ENCODE peak calls at places on chromosomes 3 and 15, in seven cellular contexts. M, K, O, T, R, Q and E are unnamed samples.

GRCh38 chr3:166986000-166986399 is 394.1 kb downstream of the ZBBX start:
- DNase-seq in T (no peak), K (no peak), M (no peak), O (no peak), R (no peak), Q (no peak), E (no peak)

GRCh38 chr15:70375006-70375409 is 277.3 kb upstream of the TLE3 start:
- DNase-seq in K (no peak), T (peak; percentile 64), R (no peak), M (no peak), O (no peak), Q (no peak), E (no peak)

GRCh38 chr3:43523454-43524053 is 98.3 kb downstream of the ANO10 start:
- DNase-seq in Q (no peak), K (no peak), T (peak; percentile 8), M (no peak), O (no peak), R (no peak), E (peak; percentile 51)

GRCh38 chr3:106161236-106161635 is 292.4 kb upstream of the CBLB start:
- DNase-seq in T (no peak), R (no peak), O (no peak), M (no peak), K (no peak), Q (no peak), E (no peak)

GRCh38 chr3:125480656-125481374 is 39.2 kb downstream of the SNX4 start:
- DNase-seq in K (no peak), Q (no peak), R (no peak), O (no peak), T (peak; percentile 76), M (no peak), E (no peak)

GRCh38 chr3:170228093-170228766 is 6.0 kb downstream of the PRKCI start:
- DNase-seq in R (no peak), O (no peak), M (no peak), T (peak; percentile 41), K (no peak), Q (no peak), E (no peak)

GRCh38 chr3:26460975-26461374 is 161.6 kb upstream of the LRRC3B start:
- DNase-seq in T (no peak), R (no peak), M (no peak), Q (no peak), K (no peak), O (no peak), E (no peak)

GRCh38 chr3:4855676-4856075 is 123.6 kb upstream of the BHLHE40 start:
- DNase-seq in K (no peak), M (no peak), R (no peak), T (no peak), O (no peak), Q (no peak), E (no peak)

GRCh38 chr3:32448686-32449474 is 53.8 kb downstream of the CMTM6 start:
- DNase-seq in M (no peak), T (no peak), R (no peak), Q (no peak), K (no peak), O (no peak), E (no peak)

GRCh38 chr3:14138878-14139659 is 14.2 kb downstream of the TMEM43 start:
- DNase-seq in M (no peak), T (no peak), Q (no peak), O (no peak), K (no peak), R (no peak), E (no peak)

GRCh38 chr3:13353936-13354542 is 66.1 kb downstream of the NUP210 start:
- DNase-seq in R (no peak), T (no peak), M (no peak), Q (no peak), O (no peak), K (no peak), E (no peak)

GRCh38 chr3:58198804-58199203 is 12.0 kb downstream of the DNASE1L3 start:
- DNase-seq in O (no peak), R (no peak), Q (no peak), M (no peak), T (peak; percentile 55), K (no peak), E (no peak)
- TF ChIP-seq CTCF in O (no peak), R (no peak), Q (no peak), M (no peak), T (no peak), K (no peak), E (no peak)

GRCh38 chr15:101539492-101539891 is 50.0 kb upstream of the PCSK6 start:
- DNase-seq in R (no peak), K (peak; percentile 12), M (no peak), T (no peak), Q (no peak), O (no peak), E (no peak)

GRCh38 chr15:101538996-101539395 is 49.5 kb upstream of the PCSK6 start:
- DNase-seq in Q (no peak), O (no peak), T (no peak), M (no peak), K (peak; percentile 11), R (no peak), E (no peak)

GRCh38 chr15:101541501-101542292 is 52.2 kb upstream of the PCSK6 start:
- DNase-seq in R (no peak), K (no peak), O (no peak), M (no peak), T (no peak), Q (no peak), E (no peak)

GRCh38 chr15:101539930-101540329 is 50.4 kb upstream of the PCSK6 start:
- DNase-seq in T (no peak), K (no peak), Q (no peak), M (no peak), O (no peak), R (no peak), E (no peak)

GRCh38 chr15:101540480-101541239 is 51.2 kb upstream of the PCSK6 start:
- DNase-seq in T (no peak), R (no peak), O (no peak), M (no peak), K (no peak), Q (no peak), E (peak; percentile 11)
- TF ChIP-seq CTCF in T (no peak), R (no peak), O (no peak), M (no peak), K (no peak), Q (no peak), E (no peak)

GRCh38 chr3:196842567-196843434 is 24.9 kb upstream of the SENP5 start:
- DNase-seq in M (no peak), K (no peak), T (peak; percentile 8), O (no peak), R (no peak), Q (no peak), E (peak; percentile 11)

GRCh38 chr3:196835081-196835480 is 32.6 kb upstream of the SENP5 start:
- DNase-seq in R (no peak), K (no peak), M (no peak), O (no peak), T (no peak), Q (no peak), E (no peak)

GRCh38 chr3:196843435-196844110 is 24.1 kb upstream of the SENP5 start:
- DNase-seq in R (no peak), T (no peak), Q (no peak), M (no peak), O (no peak), K (no peak), E (no peak)

DNA sequence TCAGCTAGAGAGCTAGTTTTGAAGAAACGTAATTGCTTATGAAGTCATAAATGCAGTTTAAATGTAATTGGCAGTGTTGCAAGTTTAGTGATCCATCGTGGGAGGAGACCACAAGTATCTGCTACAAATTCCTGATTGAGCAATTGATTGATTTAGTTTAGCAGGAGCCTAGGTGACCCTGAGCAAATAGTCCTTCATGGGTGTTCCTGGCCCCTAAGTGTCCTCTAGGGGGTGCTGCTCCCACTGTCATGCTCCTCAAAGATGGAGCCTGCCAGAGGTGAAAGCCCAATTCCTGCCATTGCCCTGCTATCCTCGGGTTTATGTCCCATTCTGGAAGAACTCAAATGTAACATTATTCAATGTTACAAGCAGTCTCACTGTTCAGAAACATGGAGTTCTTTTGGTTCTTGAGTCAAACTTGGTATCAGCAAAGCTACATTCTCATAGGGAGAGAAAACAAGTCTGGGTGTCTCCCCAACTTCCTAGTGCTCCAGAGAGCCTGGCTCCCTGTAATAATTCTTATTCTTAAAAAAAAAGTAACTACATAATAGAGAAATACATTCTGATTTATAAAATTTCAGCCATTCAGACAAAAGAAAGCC is 29.8 kb upstream of the SENP5 start:
- DNase-seq in Q (peak; percentile 61), K (peak; percentile 79), M (peak; percentile 83), R (peak; percentile 26), O (peak; percentile 66), T (peak; percentile 74), E (peak; percentile 88)
- TF ChIP-seq CTCF in Q (peak; percentile 76), K (peak; percentile 81), M (peak; percentile 74), R (peak; percentile 48), O (peak; percentile 71), T (peak; percentile 88), E (peak; percentile 88)

DNA sequence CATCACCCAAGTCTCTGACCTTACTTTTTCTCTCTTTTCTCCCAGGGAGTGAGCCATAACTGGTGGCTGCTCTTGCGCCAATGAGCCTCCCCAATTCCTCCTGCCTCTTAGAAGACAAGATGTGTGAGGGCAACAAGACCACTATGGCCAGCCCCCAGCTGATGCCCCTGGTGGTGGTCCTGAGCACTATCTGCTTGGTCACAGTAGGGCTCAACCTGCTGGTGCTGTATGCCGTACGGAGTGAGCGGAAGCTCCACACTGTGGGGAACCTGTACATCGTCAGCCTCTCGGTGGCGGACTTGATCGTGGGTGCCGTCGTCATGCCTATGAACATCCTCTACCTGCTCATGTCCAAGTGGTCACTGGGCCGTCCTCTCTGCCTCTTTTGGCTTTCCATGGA is 13.2 kb upstream of the ATG7 start:
- DNase-seq in Q (no peak), K (no peak), R (no peak), T (no peak), O (no peak), M (no peak), E (no peak)
- TF ChIP-seq CTCF in Q (no peak), K (no peak), R (no peak), T (no peak), O (no peak), M (no peak), E (no peak)

GRCh38 chr15:64523240-64523639 is 62.9 kb downstream of the ZNF609 start:
- DNase-seq in R (no peak), K (no peak), Q (no peak), M (no peak), O (no peak), T (no peak), E (no peak)

GRCh38 chr15:64521726-64522164 is 61.4 kb downstream of the ZNF609 start:
- DNase-seq in O (no peak), R (no peak), Q (no peak), K (no peak), T (peak; percentile 83), M (peak; percentile 82), E (no peak)

GRCh38 chr15:64522226-64522823 is 61.9 kb downstream of the ZNF609 start:
- DNase-seq in R (no peak), O (no peak), Q (no peak), T (peak; percentile 31), M (no peak), K (no peak), E (no peak)

GRCh38 chr15:64521201-64521600 is 60.8 kb downstream of the ZNF609 start:
- DNase-seq in K (no peak), R (no peak), Q (no peak), T (peak; percentile 39), M (peak; percentile 18), O (no peak), E (no peak)

GRCh38 chr15:64519897-64520296 is 59.5 kb downstream of the ZNF609 start:
- DNase-seq in M (no peak), T (no peak), O (no peak), R (no peak), K (no peak), Q (no peak), E (no peak)
- TF ChIP-seq CTCF in M (no peak), T (no peak), O (no peak), R (no peak), K (no peak), Q (no peak), E (no peak)

GRCh38 chr3:9862391-9863235 is 17.4 kb downstream of the CIDEC start:
- DNase-seq in O (peak; percentile 47), K (peak; percentile 54), R (peak; percentile 28), T (peak; percentile 36), M (peak; percentile 73), Q (no peak), E (peak; percentile 46)
- TF ChIP-seq CTCF in O (no peak), K (peak; percentile 44), R (peak; percentile 46), T (peak; percentile 3), M (peak; percentile 51), Q (no peak), E (peak; percentile 39)